ENCODE peak calls at places on chromosomes 1 and 21, in six cellular contexts. One of them, this sample, is unnamed.

GRCh38 chr1:47894718-47895393 is 102.3 kb downstream of the TRABD2B start:
- DNase-seq in heart right ventricle: no peak
- DNase-seq in lower lobe of right lung: no peak
- DNase-seq in H9: peak
- DNase-seq in iPS DF 6.9: peak
- DNase-seq in small intestine: peak
- DNase-seq in this sample: no peak

GRCh38 chr21:42227909-42228708 is 9.2 kb downstream of the ABCG1 start:
- DNase-seq in iPS DF 6.9: no peak
- DNase-seq in heart right ventricle: peak
- DNase-seq in lower lobe of right lung: peak
- DNase-seq in small intestine: peak
- DNase-seq in H9: peak
- DNase-seq in this sample: peak

GRCh38 chr1:183022202-183023145 is 746 bp upstream of the LAMC1 start:
- DNase-seq in iPS DF 6.9: peak
- DNase-seq in lower lobe of right lung: peak
- DNase-seq in heart right ventricle: peak
- DNase-seq in small intestine: peak
- DNase-seq in H9: peak
- DNase-seq in this sample: peak

GRCh38 chr1:151327903-151328674 is 873 bp upstream of the PI4KB start:
- DNase-seq in small intestine: peak
- DNase-seq in iPS DF 6.9: no peak
- DNase-seq in lower lobe of right lung: no peak
- DNase-seq in heart right ventricle: peak
- DNase-seq in H9: peak
- DNase-seq in this sample: no peak

GRCh38 chr1:9687876-9688582 is 36.5 kb downstream of the PIK3CD start:
- DNase-seq in heart right ventricle: no peak
- DNase-seq in small intestine: peak
- DNase-seq in H9: peak
- DNase-seq in iPS DF 6.9: no peak
- DNase-seq in lower lobe of right lung: no peak
- DNase-seq in this sample: no peak

GRCh38 chr1:24206516-24207394 is 19.7 kb upstream of the IFNLR1 start:
- DNase-seq in H9: no peak
- DNase-seq in iPS DF 6.9: no peak
- DNase-seq in lower lobe of right lung: no peak
- DNase-seq in heart right ventricle: no peak
- DNase-seq in small intestine: peak
- DNase-seq in this sample: no peak

GRCh38 chr21:27649323-27649722 is 682.4 kb upstream of the ADAMTS5 start:
- DNase-seq in lower lobe of right lung: no peak
- DNase-seq in iPS DF 6.9: no peak
- DNase-seq in H9: no peak
- DNase-seq in heart right ventricle: no peak
- DNase-seq in small intestine: no peak
- DNase-seq in this sample: no peak

GRCh38 chr1:29516063-29516820 is 279.9 kb downstream of the PTPRU start:
- DNase-seq in lower lobe of right lung: no peak
- DNase-seq in heart right ventricle: no peak
- DNase-seq in H9: peak
- DNase-seq in iPS DF 6.9: no peak
- DNase-seq in small intestine: no peak
- DNase-seq in this sample: no peak

GRCh38 chr1:3333903-3334302 is 120.6 kb upstream of the ARHGEF16 start:
- DNase-seq in iPS DF 6.9: no peak
- DNase-seq in H9: no peak
- DNase-seq in lower lobe of right lung: no peak
- DNase-seq in small intestine: no peak
- DNase-seq in heart right ventricle: peak
- DNase-seq in this sample: peak
- H3K27ac ChIP-seq in iPS DF 6.9: no peak
- H3K27ac ChIP-seq in H9: no peak
- H3K27ac ChIP-seq in lower lobe of right lung: no peak
- H3K27ac ChIP-seq in small intestine: no peak
- H3K27ac ChIP-seq in heart right ventricle: peak
- H3K27ac ChIP-seq in this sample: peak

DNA sequence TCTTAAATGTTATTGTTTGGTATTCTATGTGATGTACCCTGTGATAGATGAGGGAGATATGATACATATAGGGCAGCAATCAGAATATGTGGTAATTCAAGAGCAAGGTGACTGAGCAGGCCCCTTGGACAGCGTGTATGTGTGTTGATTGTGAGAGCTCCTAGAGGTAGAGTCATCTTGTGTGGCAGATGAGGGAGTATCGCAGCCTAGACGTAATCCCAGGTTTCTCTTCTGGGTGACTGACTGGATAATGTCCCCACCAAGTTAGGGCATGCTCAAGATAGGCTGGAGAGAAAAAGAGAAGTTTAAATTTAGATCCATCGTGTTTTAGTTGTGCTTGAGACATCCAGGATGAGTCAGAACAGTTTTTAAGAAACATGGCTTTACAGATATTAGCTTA is 185.3 kb downstream of the ZP4 start:
- DNase-seq in iPS DF 6.9: no peak
- DNase-seq in lower lobe of right lung: no peak
- DNase-seq in H9: no peak
- DNase-seq in small intestine: no peak
- DNase-seq in heart right ventricle: no peak
- DNase-seq in this sample: no peak
- H3K27ac ChIP-seq in iPS DF 6.9: no peak
- H3K27ac ChIP-seq in lower lobe of right lung: no peak
- H3K27ac ChIP-seq in H9: no peak
- H3K27ac ChIP-seq in small intestine: no peak
- H3K27ac ChIP-seq in heart right ventricle: peak
- H3K27ac ChIP-seq in this sample: no peak

GRCh38 chr1:207251066-207251465 is 70.4 kb upstream of the CD55 start:
- DNase-seq in heart right ventricle: no peak
- DNase-seq in small intestine: no peak
- DNase-seq in lower lobe of right lung: no peak
- DNase-seq in iPS DF 6.9: no peak
- DNase-seq in H9: no peak
- DNase-seq in this sample: no peak
- H3K27ac ChIP-seq in heart right ventricle: no peak
- H3K27ac ChIP-seq in small intestine: no peak
- H3K27ac ChIP-seq in lower lobe of right lung: no peak
- H3K27ac ChIP-seq in iPS DF 6.9: no peak
- H3K27ac ChIP-seq in H9: no peak
- H3K27ac ChIP-seq in this sample: no peak

DNA sequence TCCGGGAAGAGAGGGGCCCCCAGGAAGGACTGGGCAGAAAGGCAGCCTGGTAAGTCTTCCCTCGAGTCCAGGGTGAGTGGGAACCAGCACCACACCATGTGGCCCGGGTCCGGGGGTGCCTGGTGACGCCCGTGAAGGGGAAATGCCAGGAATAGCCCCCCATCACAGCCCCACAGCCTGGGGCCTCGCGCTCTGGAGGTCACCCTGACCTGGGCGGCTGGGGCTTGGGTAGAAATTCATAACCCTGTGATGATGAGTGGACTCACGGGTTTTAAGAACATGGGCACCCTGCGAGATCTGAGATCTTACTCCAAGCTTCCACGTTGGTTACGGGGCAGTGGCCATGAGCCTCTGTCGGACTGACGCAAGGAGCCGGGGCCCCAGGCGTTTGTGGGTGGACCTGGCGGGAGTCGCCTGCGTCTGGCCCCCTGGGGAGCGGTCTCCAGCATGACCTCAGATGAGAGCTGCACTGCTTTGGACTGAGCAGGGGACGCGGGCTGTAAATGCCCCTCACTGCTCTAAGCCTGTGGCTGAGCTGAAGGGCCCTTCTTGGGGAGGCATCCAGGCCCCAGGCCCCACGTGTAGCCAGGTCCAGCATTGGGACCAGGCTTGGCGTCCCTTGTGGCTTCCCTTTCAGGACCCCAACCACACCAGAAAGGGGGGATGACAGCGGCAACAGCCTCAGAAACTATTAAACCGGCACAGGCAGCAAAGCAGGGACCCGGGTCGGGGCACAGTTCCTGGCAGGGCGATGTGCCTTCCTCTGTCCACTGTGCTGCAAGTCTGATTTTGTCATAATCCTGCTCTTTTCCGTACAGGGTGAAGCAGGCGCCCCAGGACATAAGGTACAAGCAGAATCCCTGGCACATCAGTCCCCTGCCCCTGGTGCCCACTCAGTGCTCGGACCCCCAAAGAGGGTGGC is 60.0 kb downstream of the SLC19A1 start:
- DNase-seq in heart right ventricle: peak
- DNase-seq in H9: no peak
- DNase-seq in small intestine: no peak
- DNase-seq in lower lobe of right lung: no peak
- DNase-seq in iPS DF 6.9: no peak
- DNase-seq in this sample: no peak
- H3K27ac ChIP-seq in heart right ventricle: peak
- H3K27ac ChIP-seq in H9: no peak
- H3K27ac ChIP-seq in small intestine: peak
- H3K27ac ChIP-seq in lower lobe of right lung: peak
- H3K27ac ChIP-seq in iPS DF 6.9: no peak
- H3K27ac ChIP-seq in this sample: no peak

DNA sequence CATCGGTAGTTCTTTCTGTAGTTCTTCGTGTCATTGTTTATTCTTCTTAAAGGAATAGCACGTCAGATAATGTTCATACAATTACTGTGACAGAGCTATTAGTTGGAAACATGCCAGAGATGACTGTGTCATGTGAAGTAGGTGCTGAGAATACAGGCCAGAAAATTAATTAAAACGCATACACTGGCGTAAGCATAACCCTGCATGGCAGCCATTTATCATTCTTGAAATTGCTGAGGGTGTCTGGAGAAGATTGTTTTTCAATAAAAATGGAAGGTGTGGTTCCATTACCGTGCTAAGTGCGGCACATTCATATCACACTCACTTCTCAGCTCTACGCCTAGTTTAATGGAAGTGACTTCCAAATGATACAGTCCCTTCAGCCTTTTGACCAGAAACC is 7.8 kb downstream of the ETS2 start:
- DNase-seq in H9: no peak
- DNase-seq in heart right ventricle: no peak
- DNase-seq in small intestine: peak
- DNase-seq in iPS DF 6.9: no peak
- DNase-seq in lower lobe of right lung: no peak
- DNase-seq in this sample: no peak
- H3K27ac ChIP-seq in H9: no peak
- H3K27ac ChIP-seq in heart right ventricle: peak
- H3K27ac ChIP-seq in small intestine: peak
- H3K27ac ChIP-seq in iPS DF 6.9: no peak
- H3K27ac ChIP-seq in lower lobe of right lung: peak
- H3K27ac ChIP-seq in this sample: no peak

This sample was measured in caudate nucleus.